ENCODE peak calls at places on chromosome 1, in four cellular contexts. G is NB4, H is uterus, B is body of pancreas. Z is an unnamed sample.

GRCh38 chr1:41578712-41579335 is 94.3 kb upstream of the EDN2 start:
- DNase-seq in H (no peak), B (peak; percentile 40), G (peak; percentile 38), Z (no peak)

GRCh38 chr1:51792864-51793263 is 85.7 kb downstream of the NRDC start:
- DNase-seq in B (no peak), G (peak; percentile 42), H (no peak), Z (no peak)

GRCh38 chr1:214491468-214492120 is 59.8 kb downstream of the PTPN14 start:
- DNase-seq in H (no peak), G (peak; percentile 7), B (no peak), Z (no peak)

GRCh38 chr1:220894924-220895256 is 15.6 kb downstream of the HLX start:
- DNase-seq in B (no peak), G (no peak), H (no peak), Z (no peak)

GRCh38 chr1:227888404-227889046 is 59.2 kb downstream of the WNT9A start:
- DNase-seq in H (peak; percentile 13), G (no peak), B (peak; percentile 4), Z (peak; percentile 45)

GRCh38 chr1:90964444-90965035 is 57.3 kb downstream of the ZNF644 start:
- DNase-seq in H (no peak), B (no peak), G (peak; percentile 33), Z (no peak)

GRCh38 chr1:183121609-183122008 is 64.5 kb upstream of the LAMC2 start:
- DNase-seq in B (no peak), H (no peak), G (no peak), Z (no peak)

GRCh38 chr1:201795066-201795465 is 33.9 kb upstream of the IPO9 start:
- DNase-seq in H (no peak), B (no peak), G (peak; percentile 39), Z (no peak)

GRCh38 chr1:98157524-98158293 is 236.9 kb upstream of the DPYD start:
- DNase-seq in H (no peak), G (no peak), B (no peak), Z (no peak)

GRCh38 chr1:50972766-50973165 is 2.7 kb downstream of the CDKN2C start:
- DNase-seq in G (peak; percentile 40), B (no peak), H (no peak), Z (no peak)

GRCh38 chr1:214422137-214422671 is 129.2 kb downstream of the PTPN14 start:
- DNase-seq in G (no peak), H (no peak), B (no peak), Z (no peak)

GRCh38 chr1:226645279-226645976 is 93.7 kb downstream of the ITPKB start:
- DNase-seq in G (no peak), H (no peak), B (no peak), Z (peak; percentile 29)

GRCh38 chr1:234963180-234963903 is 165.3 kb downstream of the TOMM20 start:
- DNase-seq in G (peak; percentile 98), B (peak; percentile 66), H (no peak), Z (peak; percentile 74)

GRCh38 chr1:199272107-199272506 is 633.3 kb downstream of the PTPRC start:
- DNase-seq in H (no peak), G (no peak), B (no peak), Z (no peak)

GRCh38 chr1:183877321-183877720 is 72.4 kb downstream of the RGL1 start:
- DNase-seq in G (no peak), B (peak; percentile 40), H (peak; percentile 58), Z (no peak)

GRCh38 chr1:243885806-243886205 is 35.8 kb upstream of the AKT3 start:
- DNase-seq in G (no peak), B (no peak), H (no peak), Z (no peak)
- TF ChIP-seq POLR2A in G (no peak), B (no peak), H (no peak), Z (no peak)

GRCh38 chr1:161217831-161218230 is 2.7 kb downstream of the FCER1G start:
- DNase-seq in G (no peak), B (no peak), H (no peak), Z (no peak)

GRCh38 chr1:161219078-161219892 is 4.1 kb downstream of the APOA2 start:
- DNase-seq in H (no peak), G (no peak), B (no peak), Z (no peak)

GRCh38 chr1:161218301-161219077 is 3.4 kb downstream of the FCER1G start:
- DNase-seq in G (no peak), H (no peak), B (no peak), Z (no peak)

GRCh38 chr1:161215079-161215478 is at the start of gene FCER1G:
- DNase-seq in B (no peak), H (no peak), G (peak; percentile 92), Z (no peak)

DNA sequence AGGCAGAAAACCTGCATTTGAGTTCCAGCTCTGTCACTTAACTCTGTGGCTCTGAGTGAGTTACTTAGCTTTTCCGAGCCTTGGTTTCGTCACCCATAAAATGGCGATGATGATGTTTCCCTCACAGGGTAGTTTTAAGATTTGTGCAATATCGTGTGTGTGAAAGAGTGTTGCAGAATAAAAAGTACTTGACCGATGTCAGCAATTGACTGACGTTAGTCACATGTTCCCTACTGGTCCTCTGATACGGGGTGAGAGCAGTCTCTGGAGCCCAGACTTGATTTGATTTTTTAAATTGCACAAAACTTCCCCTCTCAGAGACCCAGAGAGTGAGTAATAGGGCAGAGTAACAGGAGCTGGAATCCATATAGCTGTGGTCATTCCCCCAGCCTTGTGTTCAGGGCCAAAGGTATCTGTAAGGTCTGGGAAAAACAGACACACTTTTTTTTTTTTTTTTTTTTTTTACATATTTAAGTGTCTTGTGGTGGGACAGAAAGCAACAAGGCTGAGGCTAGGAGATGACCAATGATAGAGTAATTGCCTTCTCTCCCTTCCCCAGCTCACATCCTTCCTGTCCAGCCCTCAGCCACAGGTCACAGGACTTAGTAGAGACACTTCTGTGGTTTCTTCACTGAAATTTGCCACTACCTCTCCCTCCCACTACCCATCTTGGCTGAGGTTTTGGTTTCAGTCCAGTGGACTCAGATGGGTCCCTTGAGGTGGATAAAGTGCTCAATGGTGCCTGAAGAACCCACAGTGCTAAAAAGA is 2.0 kb downstream of the FCER1G start:
- DNase-seq in B (no peak), G (peak; percentile 87), H (no peak), Z (no peak)
- TF ChIP-seq POLR2A in B (no peak), G (no peak), H (no peak), Z (no peak)

DNA sequence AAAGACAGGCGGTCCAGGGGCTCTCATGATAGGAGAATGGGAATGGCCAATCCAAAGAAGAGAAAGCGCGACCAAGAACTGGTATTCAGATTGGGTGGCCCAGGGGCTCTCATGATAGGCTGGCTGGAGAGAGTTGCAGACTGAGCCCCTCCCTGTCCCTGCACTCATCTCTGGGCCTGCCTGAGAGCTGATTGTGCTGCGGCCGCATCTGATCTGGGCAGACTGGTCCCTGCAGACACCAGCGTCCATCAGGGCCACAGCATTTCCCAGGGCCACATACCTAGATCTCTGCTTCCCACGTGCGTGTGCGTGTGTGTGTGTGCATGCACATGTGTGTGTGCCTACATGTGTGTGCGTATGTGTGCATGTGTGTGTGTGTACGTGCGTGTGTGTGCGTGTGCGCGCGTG is 30.4 kb upstream of the MAN1C1 start:
- DNase-seq in G (no peak), B (no peak), H (no peak), Z (no peak)
- TF ChIP-seq POLR2A in G (no peak), B (no peak), H (no peak), Z (no peak)

DNA sequence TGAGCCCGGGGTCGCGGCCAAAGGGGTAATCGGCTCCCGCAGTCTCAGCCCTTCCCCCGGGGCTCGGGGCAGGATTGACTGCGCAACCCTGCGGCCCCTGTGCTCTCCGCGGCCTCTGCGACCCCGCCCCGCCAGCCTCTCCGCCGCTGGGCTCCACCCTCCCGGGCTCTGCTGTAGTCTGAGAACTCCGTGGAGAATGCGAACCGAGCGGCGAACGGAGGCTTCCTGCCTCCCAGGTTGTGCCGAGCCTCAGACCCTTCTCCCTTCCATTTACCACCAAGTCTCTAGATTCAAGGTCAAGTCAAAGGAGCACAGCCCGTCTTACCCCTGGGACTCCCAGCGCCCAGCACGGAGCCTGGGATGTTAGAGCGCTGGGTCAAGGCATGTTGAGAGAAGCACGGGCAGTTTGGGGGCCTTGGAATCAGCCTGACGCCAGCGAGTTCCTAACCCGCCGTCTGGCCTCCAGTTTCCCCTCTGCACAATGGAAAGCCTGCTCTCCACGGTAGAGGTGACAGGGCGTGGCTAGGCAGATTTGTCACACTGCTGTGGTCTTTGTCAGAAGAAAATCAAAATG is 3.0 kb downstream of the ATP2B4 start:
- DNase-seq in H (peak; percentile 73), G (peak; percentile 76), B (peak; percentile 67), Z (peak; percentile 88)
- TF ChIP-seq POLR2A in H (no peak), G (no peak), B (peak; percentile 52), Z (peak; percentile 47)